ENCODE peak calls at places on chromosomes 3 and 15, in five cellular contexts. One of them, this sample, is unnamed.

GRCh38 chr3:184154909-184155643 is at the start of gene DVL3:
- DNase-seq in left ventricle myocardium inferior: peak; percentile 78
- DNase-seq in body of pancreas: peak; percentile 77
- DNase-seq in cardiac muscle cell: peak; percentile 80
- DNase-seq in mucosa of descending colon: peak; percentile 84
- DNase-seq in this sample: no peak

GRCh38 chr15:75195122-75195765 is 6.4 kb upstream of the C15orf39 start:
- DNase-seq in left ventricle myocardium inferior: no peak
- DNase-seq in body of pancreas: peak; percentile 68
- DNase-seq in cardiac muscle cell: peak; percentile 40
- DNase-seq in mucosa of descending colon: no peak
- DNase-seq in this sample: no peak

GRCh38 chr15:33675246-33675645 is 293.1 kb upstream of the CHRM5 start:
- DNase-seq in left ventricle myocardium inferior: no peak
- DNase-seq in body of pancreas: no peak
- DNase-seq in cardiac muscle cell: peak; percentile 36
- DNase-seq in mucosa of descending colon: no peak
- DNase-seq in this sample: peak; percentile 25

GRCh38 chr15:95202569-95203349 is 971.4 kb downstream of the MCTP2 start:
- DNase-seq in left ventricle myocardium inferior: no peak
- DNase-seq in body of pancreas: no peak
- DNase-seq in cardiac muscle cell: peak; percentile 2
- DNase-seq in mucosa of descending colon: no peak
- DNase-seq in this sample: no peak

GRCh38 chr3:31086698-31087097 is 192.2 kb upstream of the GADL1 start:
- DNase-seq in left ventricle myocardium inferior: no peak
- DNase-seq in body of pancreas: peak; percentile 22
- DNase-seq in cardiac muscle cell: no peak
- DNase-seq in mucosa of descending colon: no peak
- DNase-seq in this sample: no peak

GRCh38 chr15:78003539-78004008 is 73.9 kb downstream of the TBC1D2B start:
- DNase-seq in left ventricle myocardium inferior: no peak
- DNase-seq in body of pancreas: peak; percentile 90
- DNase-seq in cardiac muscle cell: no peak
- DNase-seq in mucosa of descending colon: no peak
- DNase-seq in this sample: no peak

GRCh38 chr3:63295356-63295755 is 17.2 kb downstream of the SYNPR start:
- DNase-seq in left ventricle myocardium inferior: no peak
- DNase-seq in body of pancreas: no peak
- DNase-seq in cardiac muscle cell: no peak
- DNase-seq in mucosa of descending colon: no peak
- DNase-seq in this sample: no peak

GRCh38 chr3:43773273-43774104 is 82.8 kb downstream of the ABHD5 start:
- DNase-seq in left ventricle myocardium inferior: peak; percentile 21
- DNase-seq in body of pancreas: no peak
- DNase-seq in cardiac muscle cell: no peak
- DNase-seq in mucosa of descending colon: no peak
- DNase-seq in this sample: no peak

GRCh38 chr3:151673974-151674373 is 59.8 kb upstream of the AADACL2 start:
- DNase-seq in left ventricle myocardium inferior: no peak
- DNase-seq in body of pancreas: no peak
- DNase-seq in cardiac muscle cell: peak; percentile 14
- DNase-seq in mucosa of descending colon: no peak
- DNase-seq in this sample: no peak

GRCh38 chr15:25022233-25022632 is 67.4 kb downstream of the SNRPN start:
- DNase-seq in left ventricle myocardium inferior: no peak
- DNase-seq in body of pancreas: no peak
- DNase-seq in cardiac muscle cell: peak; percentile 56
- DNase-seq in mucosa of descending colon: no peak
- DNase-seq in this sample: no peak

GRCh38 chr3:182739619-182740018 is 53.7 kb upstream of the ATP11B start:
- DNase-seq in left ventricle myocardium inferior: no peak
- DNase-seq in body of pancreas: no peak
- DNase-seq in cardiac muscle cell: peak; percentile 49
- DNase-seq in mucosa of descending colon: no peak
- DNase-seq in this sample: no peak

GRCh38 chr3:52213901-52214300 is 11.5 kb downstream of the TLR9 start:
- DNase-seq in left ventricle myocardium inferior: no peak
- DNase-seq in body of pancreas: no peak
- DNase-seq in cardiac muscle cell: no peak
- DNase-seq in mucosa of descending colon: no peak
- DNase-seq in this sample: no peak

GRCh38 chr15:63715818-63716217 is 117.9 kb downstream of the HERC1 start:
- DNase-seq in left ventricle myocardium inferior: no peak
- DNase-seq in body of pancreas: no peak
- DNase-seq in cardiac muscle cell: no peak
- DNase-seq in mucosa of descending colon: no peak
- DNase-seq in this sample: no peak

GRCh38 chr15:57061696-57062095 is 143.3 kb downstream of the TCF12 start:
- DNase-seq in left ventricle myocardium inferior: no peak
- DNase-seq in body of pancreas: no peak
- DNase-seq in cardiac muscle cell: no peak
- DNase-seq in mucosa of descending colon: no peak
- DNase-seq in this sample: no peak

GRCh38 chr15:77224352-77224751 is 153.4 kb upstream of the TSPAN3 start:
- DNase-seq in left ventricle myocardium inferior: no peak
- DNase-seq in body of pancreas: no peak
- DNase-seq in cardiac muscle cell: peak; percentile 14
- DNase-seq in mucosa of descending colon: no peak
- DNase-seq in this sample: no peak

GRCh38 chr15:42110367-42110766 is 16.0 kb upstream of the PLA2G4D start:
- DNase-seq in left ventricle myocardium inferior: no peak
- DNase-seq in body of pancreas: no peak
- DNase-seq in cardiac muscle cell: no peak
- DNase-seq in mucosa of descending colon: no peak
- DNase-seq in this sample: no peak

GRCh38 chr3:7285502-7285901 is 424.6 kb downstream of the GRM7 start:
- DNase-seq in left ventricle myocardium inferior: no peak
- DNase-seq in body of pancreas: peak; percentile 65
- DNase-seq in cardiac muscle cell: peak; percentile 44
- DNase-seq in mucosa of descending colon: no peak
- DNase-seq in this sample: no peak

DNA sequence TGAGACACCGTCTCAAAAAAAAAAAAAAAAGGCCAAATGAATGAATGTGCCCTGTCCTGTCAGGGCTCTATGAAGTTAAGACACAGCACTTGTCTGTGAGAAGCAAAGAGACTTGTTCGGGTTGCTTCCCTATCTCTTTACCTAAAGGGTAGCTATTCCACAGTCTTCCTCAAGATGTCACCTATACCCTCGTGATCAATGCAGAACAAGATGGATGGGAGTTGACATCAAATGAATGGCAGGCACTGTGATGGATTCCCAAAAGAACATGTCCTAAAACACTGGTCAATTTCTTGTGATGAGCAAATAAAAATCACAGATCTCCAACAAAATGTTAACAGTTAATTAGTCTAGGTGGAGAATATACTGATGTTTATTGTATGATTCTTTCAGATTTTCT is 9.5 kb downstream of the TADA3 start:
- DNase-seq in left ventricle myocardium inferior: no peak
- DNase-seq in body of pancreas: no peak
- DNase-seq in cardiac muscle cell: no peak
- DNase-seq in mucosa of descending colon: no peak
- DNase-seq in this sample: no peak
- TF ChIP-seq CTCF in left ventricle myocardium inferior: peak; percentile 21
- TF ChIP-seq CTCF in body of pancreas: peak; percentile 10
- TF ChIP-seq CTCF in cardiac muscle cell: no peak
- TF ChIP-seq CTCF in mucosa of descending colon: no peak
- TF ChIP-seq CTCF in this sample: peak; percentile 26

GRCh38 chr3:149013726-149014125 is 22.4 kb downstream of the GYG1 start:
- DNase-seq in left ventricle myocardium inferior: no peak
- DNase-seq in body of pancreas: no peak
- DNase-seq in cardiac muscle cell: no peak
- DNase-seq in mucosa of descending colon: no peak
- DNase-seq in this sample: no peak

GRCh38 chr3:149015383-149015782 is 24.0 kb downstream of the GYG1 start:
- DNase-seq in left ventricle myocardium inferior: no peak
- DNase-seq in body of pancreas: no peak
- DNase-seq in cardiac muscle cell: no peak
- DNase-seq in mucosa of descending colon: no peak
- DNase-seq in this sample: no peak

GRCh38 chr3:149016669-149017541 is 25.6 kb downstream of the GYG1 start:
- DNase-seq in left ventricle myocardium inferior: no peak
- DNase-seq in body of pancreas: no peak
- DNase-seq in cardiac muscle cell: peak; percentile 88
- DNase-seq in mucosa of descending colon: no peak
- DNase-seq in this sample: no peak

GRCh38 chr3:149018247-149018646 is 26.9 kb downstream of the GYG1 start:
- DNase-seq in left ventricle myocardium inferior: no peak
- DNase-seq in body of pancreas: no peak
- DNase-seq in cardiac muscle cell: peak; percentile 87
- DNase-seq in mucosa of descending colon: no peak
- DNase-seq in this sample: no peak

DNA sequence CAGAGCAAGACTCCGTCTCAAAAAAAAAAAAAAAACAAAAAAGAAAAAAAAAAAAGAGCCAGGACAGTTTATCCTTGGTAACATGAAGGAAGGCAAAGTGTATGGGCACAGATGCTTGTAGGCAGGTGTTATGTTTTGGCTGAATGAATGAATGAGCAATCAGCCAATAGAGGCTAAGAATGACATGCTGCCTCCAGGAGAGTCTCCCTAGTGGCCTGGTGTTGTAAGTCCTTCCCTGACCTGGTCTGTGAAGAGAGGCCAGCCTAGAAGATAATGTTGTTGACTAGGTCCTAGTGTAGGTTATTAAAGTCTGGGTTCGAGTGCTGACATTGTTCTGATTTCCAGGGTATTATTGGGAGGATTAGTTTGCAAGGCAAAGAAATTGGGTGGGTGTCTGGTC is 24.9 kb downstream of the GYG1 start:
- DNase-seq in left ventricle myocardium inferior: no peak
- DNase-seq in body of pancreas: no peak
- DNase-seq in cardiac muscle cell: no peak
- DNase-seq in mucosa of descending colon: no peak
- DNase-seq in this sample: no peak
- TF ChIP-seq CTCF in left ventricle myocardium inferior: no peak
- TF ChIP-seq CTCF in body of pancreas: no peak
- TF ChIP-seq CTCF in cardiac muscle cell: no peak
- TF ChIP-seq CTCF in mucosa of descending colon: no peak
- TF ChIP-seq CTCF in this sample: no peak

DNA sequence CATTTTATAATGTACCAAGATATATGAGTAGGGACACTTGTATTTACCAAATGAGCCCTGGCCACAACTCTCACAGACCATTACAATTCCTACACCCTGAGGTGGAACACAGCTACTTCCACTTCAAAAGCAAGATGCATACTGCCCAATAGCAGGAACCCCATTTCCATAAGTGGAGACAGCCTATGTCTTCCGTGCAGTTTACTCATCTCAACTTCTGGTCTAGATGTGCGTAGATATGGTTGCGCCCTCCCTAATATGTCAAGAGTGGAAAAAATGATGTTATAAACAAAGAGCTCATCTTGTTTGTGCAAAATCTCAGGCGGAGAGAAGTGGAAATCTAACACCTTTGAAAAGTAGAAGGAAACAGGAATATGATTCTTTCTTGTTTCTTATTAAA is 44.6 kb downstream of the RAB27A start:
- DNase-seq in left ventricle myocardium inferior: no peak
- DNase-seq in body of pancreas: no peak
- DNase-seq in cardiac muscle cell: no peak
- DNase-seq in mucosa of descending colon: no peak
- DNase-seq in this sample: no peak
- TF ChIP-seq CTCF in left ventricle myocardium inferior: no peak
- TF ChIP-seq CTCF in body of pancreas: no peak
- TF ChIP-seq CTCF in cardiac muscle cell: no peak
- TF ChIP-seq CTCF in mucosa of descending colon: no peak
- TF ChIP-seq CTCF in this sample: no peak

GRCh38 chr15:31573759-31574158 is 247.1 kb downstream of the KLF13 start:
- DNase-seq in left ventricle myocardium inferior: no peak
- DNase-seq in body of pancreas: no peak
- DNase-seq in cardiac muscle cell: no peak
- DNase-seq in mucosa of descending colon: no peak
- DNase-seq in this sample: no peak

GRCh38 chr15:31574761-31575160 is 248.1 kb downstream of the KLF13 start:
- DNase-seq in left ventricle myocardium inferior: no peak
- DNase-seq in body of pancreas: no peak
- DNase-seq in cardiac muscle cell: peak; percentile 7
- DNase-seq in mucosa of descending colon: no peak
- DNase-seq in this sample: no peak

GRCh38 chr15:31569836-31570235 is 243.2 kb downstream of the KLF13 start:
- DNase-seq in left ventricle myocardium inferior: no peak
- DNase-seq in body of pancreas: no peak
- DNase-seq in cardiac muscle cell: no peak
- DNase-seq in mucosa of descending colon: no peak
- DNase-seq in this sample: no peak

GRCh38 chr15:31570591-31570990 is 244.0 kb downstream of the KLF13 start:
- DNase-seq in left ventricle myocardium inferior: no peak
- DNase-seq in body of pancreas: no peak
- DNase-seq in cardiac muscle cell: no peak
- DNase-seq in mucosa of descending colon: no peak
- DNase-seq in this sample: no peak

GRCh38 chr15:31571676-31572075 is 245.0 kb downstream of the KLF13 start:
- DNase-seq in left ventricle myocardium inferior: no peak
- DNase-seq in body of pancreas: no peak
- DNase-seq in cardiac muscle cell: peak; percentile 10
- DNase-seq in mucosa of descending colon: no peak
- DNase-seq in this sample: no peak
- TF ChIP-seq CTCF in left ventricle myocardium inferior: peak; percentile 33
- TF ChIP-seq CTCF in body of pancreas: no peak
- TF ChIP-seq CTCF in cardiac muscle cell: no peak
- TF ChIP-seq CTCF in mucosa of descending colon: no peak
- TF ChIP-seq CTCF in this sample: no peak